ENCODE peak calls at places on chromosome 19, in four cellular contexts. One of them, this sample, is unnamed.

GRCh38 chr19:54481326-54481930 is 8.3 kb upstream of the CDC42EP5 start:
- DNase-seq in AG09319: no peak
- DNase-seq in hippocampal formation: peak; percentile 7
- DNase-seq in T-helper 17 cell: no peak
- DNase-seq in this sample: no peak

GRCh38 chr19:35977446-35978222 is 17.4 kb upstream of the SDHAF1 start:
- DNase-seq in AG09319: no peak
- DNase-seq in hippocampal formation: no peak
- DNase-seq in T-helper 17 cell: no peak
- DNase-seq in this sample: no peak

GRCh38 chr19:5967994-5968430 is 9.9 kb downstream of the RANBP3 start:
- DNase-seq in AG09319: peak; percentile 54
- DNase-seq in hippocampal formation: peak; percentile 60
- DNase-seq in T-helper 17 cell: peak; percentile 39
- DNase-seq in this sample: peak; percentile 46

GRCh38 chr19:1261512-1261862 is 7.6 kb upstream of the CIRBP start:
- DNase-seq in AG09319: no peak
- DNase-seq in hippocampal formation: no peak
- DNase-seq in T-helper 17 cell: no peak
- DNase-seq in this sample: no peak

GRCh38 chr19:6234527-6234926 is 45.2 kb downstream of the MLLT1 start:
- DNase-seq in AG09319: no peak
- DNase-seq in hippocampal formation: no peak
- DNase-seq in T-helper 17 cell: no peak
- DNase-seq in this sample: no peak

GRCh38 chr19:14333101-14333871 is 48.0 kb upstream of the ADGRE5 start:
- DNase-seq in AG09319: no peak
- DNase-seq in hippocampal formation: no peak
- DNase-seq in T-helper 17 cell: no peak
- DNase-seq in this sample: no peak

GRCh38 chr19:32018014-32018413 is 327.4 kb upstream of the ZNF507 start:
- DNase-seq in AG09319: no peak
- DNase-seq in hippocampal formation: peak; percentile 11
- DNase-seq in T-helper 17 cell: no peak
- DNase-seq in this sample: no peak

GRCh38 chr19:7959209-7959608 is 15.7 kb upstream of the TIMM44 start:
- DNase-seq in AG09319: no peak
- DNase-seq in hippocampal formation: no peak
- DNase-seq in T-helper 17 cell: no peak
- DNase-seq in this sample: no peak

GRCh38 chr19:6362351-6362801 is 1.0 kb downstream of the CLPP start:
- DNase-seq in AG09319: no peak
- DNase-seq in hippocampal formation: no peak
- DNase-seq in T-helper 17 cell: no peak
- DNase-seq in this sample: no peak

GRCh38 chr19:33401683-33402420 is 28.3 kb downstream of the CEBPG start:
- DNase-seq in AG09319: no peak
- DNase-seq in hippocampal formation: no peak
- DNase-seq in T-helper 17 cell: no peak
- DNase-seq in this sample: no peak

GRCh38 chr19:3098515-3099346 is 4.6 kb downstream of the GNA11 start:
- DNase-seq in AG09319: no peak
- DNase-seq in hippocampal formation: no peak
- DNase-seq in T-helper 17 cell: no peak
- DNase-seq in this sample: no peak

GRCh38 chr19:6238256-6238642 is 41.5 kb downstream of the MLLT1 start:
- DNase-seq in AG09319: no peak
- DNase-seq in hippocampal formation: no peak
- DNase-seq in T-helper 17 cell: no peak
- DNase-seq in this sample: no peak

GRCh38 chr19:2087621-2088100 is 8.5 kb downstream of the MOB3A start:
- DNase-seq in AG09319: no peak
- DNase-seq in hippocampal formation: no peak
- DNase-seq in T-helper 17 cell: no peak
- DNase-seq in this sample: no peak

GRCh38 chr19:4523306-4524110 is 5.2 kb upstream of the PLIN4 start:
- DNase-seq in AG09319: no peak
- DNase-seq in hippocampal formation: no peak
- DNase-seq in T-helper 17 cell: no peak
- DNase-seq in this sample: no peak

GRCh38 chr19:3544742-3545668 is 6.0 kb downstream of the TEKTIP1 start:
- DNase-seq in AG09319: no peak
- DNase-seq in hippocampal formation: peak; percentile 70
- DNase-seq in T-helper 17 cell: peak; percentile 62
- DNase-seq in this sample: peak; percentile 74

GRCh38 chr19:16836115-16836905 is 7.1 kb downstream of the SIN3B start:
- DNase-seq in AG09319: no peak
- DNase-seq in hippocampal formation: no peak
- DNase-seq in T-helper 17 cell: no peak
- DNase-seq in this sample: no peak

GRCh38 chr19:4534836-4535658 is at the start of gene PLIN5:
- DNase-seq in AG09319: no peak
- DNase-seq in hippocampal formation: peak; percentile 18
- DNase-seq in T-helper 17 cell: no peak
- DNase-seq in this sample: peak; percentile 53

GRCh38 chr19:28961772-28962500 is 251.0 kb downstream of the UQCRFS1 start:
- DNase-seq in AG09319: peak; percentile 5
- DNase-seq in hippocampal formation: no peak
- DNase-seq in T-helper 17 cell: no peak
- DNase-seq in this sample: no peak

GRCh38 chr19:33808399-33808798 is 11.7 kb downstream of the KCTD15 start:
- DNase-seq in AG09319: no peak
- DNase-seq in hippocampal formation: no peak
- DNase-seq in T-helper 17 cell: no peak
- DNase-seq in this sample: no peak

GRCh38 chr19:7673995-7674667 is 2.8 kb upstream of the MCEMP1 start:
- DNase-seq in AG09319: peak; percentile 41
- DNase-seq in hippocampal formation: no peak
- DNase-seq in T-helper 17 cell: no peak
- DNase-seq in this sample: no peak

GRCh38 chr19:10760268-10760944 is 42.5 kb downstream of the DNM2 start:
- DNase-seq in AG09319: no peak
- DNase-seq in hippocampal formation: no peak
- DNase-seq in T-helper 17 cell: peak; percentile 46
- DNase-seq in this sample: no peak

GRCh38 chr19:39349326-39349725 is 7.1 kb downstream of the SAMD4B start:
- DNase-seq in AG09319: no peak
- DNase-seq in hippocampal formation: peak; percentile 17
- DNase-seq in T-helper 17 cell: no peak
- DNase-seq in this sample: no peak

GRCh38 chr19:46745521-46746280 is at the start of gene FKRP:
- DNase-seq in AG09319: no peak
- DNase-seq in hippocampal formation: no peak
- DNase-seq in T-helper 17 cell: peak; percentile 19
- DNase-seq in this sample: peak; percentile 10

GRCh38 chr19:43983912-43984686 is at the start of gene ZNF155:
- DNase-seq in AG09319: peak; percentile 91
- DNase-seq in hippocampal formation: peak; percentile 98
- DNase-seq in T-helper 17 cell: peak; percentile 52
- DNase-seq in this sample: peak; percentile 47

GRCh38 chr19:29660835-29661234 is 4.4 kb upstream of the PLEKHF1 start:
- DNase-seq in AG09319: no peak
- DNase-seq in hippocampal formation: no peak
- DNase-seq in T-helper 17 cell: no peak
- DNase-seq in this sample: no peak

GRCh38 chr19:48568345-48568886 is 16.4 kb downstream of the SULT2B1 start:
- DNase-seq in AG09319: peak; percentile 75
- DNase-seq in hippocampal formation: peak; percentile 2
- DNase-seq in T-helper 17 cell: no peak
- DNase-seq in this sample: no peak

GRCh38 chr19:42422092-42422575 is 5.1 kb downstream of the LIPE start:
- DNase-seq in AG09319: no peak
- DNase-seq in hippocampal formation: no peak
- DNase-seq in T-helper 17 cell: no peak
- DNase-seq in this sample: no peak

GRCh38 chr19:18414504-18415176 is 4.6 kb upstream of the SSBP4 start:
- DNase-seq in AG09319: no peak
- DNase-seq in hippocampal formation: no peak
- DNase-seq in T-helper 17 cell: no peak
- DNase-seq in this sample: no peak

This sample was measured in effector CD8-positive, alpha-beta T cell.